ENCODE peak calls at places on chromosome 1, in nine cellular contexts. O is GM23248; R is endodermal cell; I is stimulated activated CD8-positive, alpha-beta memory T cell treated with anti-CD3 and anti-CD28 coated beads, Interleukin-12 subunit alpha, Interleukin-12 subunit beta, amount 100 ng/mL, for 4 hours; Z is cardiac muscle cell; H is lung microvascular endothelial cell; P is EH; L is iPS-NIHi11; B is stimulated activated CD4-positive, alpha-beta T cell treated with anti-CD3 and anti-CD28 coated beads, Interleukin-2, amount 100 ng/mL, for 48 hours. X is an unnamed sample.
A peak's percentile ranks its signal among the peaks of the same experiment; 100 is the strongest.

GRCh38 chr1:161838362-161838761 is 72.2 kb downstream of the ATF6 start:
- DNase-seq in H (no peak), I (no peak), R (no peak), L (no peak), O (peak; percentile 17), B (no peak), Z (no peak), P (no peak), X (no peak)

GRCh38 chr1:229781453-229781852 is 155.4 kb downstream of the URB2 start:
- DNase-seq in H (no peak), Z (no peak), P (no peak), B (no peak), I (no peak), O (no peak), R (peak; percentile 69), L (peak; percentile 39), X (no peak)

GRCh38 chr1:155085504-155086181 is 7.0 kb downstream of the EFNA3 start:
- DNase-seq in P (peak; percentile 62), I (peak; percentile 66), Z (peak; percentile 33), L (peak; percentile 31), B (peak; percentile 65), H (peak; percentile 39), R (peak; percentile 80), O (peak; percentile 88), X (no peak)

GRCh38 chr1:150511551-150511950 is 3.6 kb downstream of the ECM1 start:
- DNase-seq in I (no peak), O (no peak), Z (no peak), B (no peak), H (no peak), P (no peak), L (no peak), R (no peak), X (no peak)

GRCh38 chr1:230387876-230388275 is 38.3 kb downstream of the PGBD5 start:
- DNase-seq in B (no peak), L (no peak), P (no peak), I (no peak), Z (no peak), H (no peak), R (peak; percentile 29), O (no peak), X (no peak)

GRCh38 chr1:43584203-43584602 is 53.5 kb downstream of the PTPRF start:
- DNase-seq in L (no peak), B (no peak), P (no peak), O (no peak), H (no peak), R (no peak), Z (no peak), I (no peak), X (no peak)

GRCh38 chr1:8415526-8416278 is 97.8 kb downstream of the SLC45A1 start:
- DNase-seq in B (no peak), P (peak; percentile 41), O (no peak), L (no peak), I (no peak), Z (no peak), R (no peak), H (peak; percentile 76), X (no peak)

GRCh38 chr1:23581219-23581618 is 21.9 kb upstream of the ID3 start:
- DNase-seq in P (peak; percentile 94), H (peak; percentile 64), I (no peak), O (no peak), Z (no peak), L (no peak), R (no peak), B (no peak), X (peak; percentile 70)

GRCh38 chr1:3463013-3463385 is 8.5 kb downstream of the ARHGEF16 start:
- DNase-seq in R (no peak), H (no peak), O (no peak), P (no peak), L (no peak), B (no peak), I (no peak), Z (no peak), X (no peak)

GRCh38 chr1:18614011-18614735 is 16.5 kb upstream of the PAX7 start:
- DNase-seq in B (no peak), H (no peak), R (no peak), P (no peak), Z (no peak), L (no peak), I (no peak), O (no peak), X (no peak)